ENCODE peak calls at places on chromosomes 7 and 10, in five cellular contexts. T, E, X, I and C are unnamed samples. For H3K4me1, the result is how much of the 10 kb centered on the place peaks cover.

GRCh38 chr10:120732643-120733313 is 118.4 kb upstream of the WDR11 start:
- DNase-seq in T (no peak), E (no peak), X (peak), I (no peak), C (no peak)

GRCh38 chr10:122558452-122558851 is 2.1 kb upstream of the DMBT1 start:
- DNase-seq in T (no peak), E (no peak), X (no peak), I (no peak), C (no peak)

GRCh38 chr7:39758234-39758970 is 135.0 kb downstream of the RALA start:
- DNase-seq in T (no peak), E (no peak), X (no peak), I (no peak), C (no peak)

GRCh38 chr10:29344073-29344820 is 55.4 kb downstream of the LYZL1 start:
- DNase-seq in T (no peak), E (peak), X (peak), I (no peak), C (no peak)

GRCh38 chr10:3924344-3924743 is 139.3 kb upstream of the KLF6 start:
- DNase-seq in T (no peak), E (peak), X (no peak), I (no peak), C (no peak)

GRCh38 chr7:32416846-32417245 is 73.3 kb downstream of the LSM5 start:
- DNase-seq in T (no peak), E (no peak), X (no peak), I (no peak), C (no peak)

GRCh38 chr10:57015187-57015586 is 654.1 kb upstream of the ZWINT start:
- DNase-seq in T (no peak), E (no peak), X (no peak), I (no peak), C (no peak)

GRCh38 chr10:66941491-66941890 is 15.7 kb downstream of the LRRTM3 start:
- DNase-seq in T (no peak), E (no peak), X (no peak), I (no peak), C (no peak)

GRCh38 chr7:108413782-108414492 is 42.3 kb downstream of the NRCAM start:
- DNase-seq in T (no peak), E (peak), X (peak), I (no peak), C (no peak)

GRCh38 chr10:86936661-86937501 is 20.5 kb downstream of the MMRN2 start:
- DNase-seq in T (no peak), E (peak), X (no peak), I (no peak), C (no peak)

GRCh38 chr10:35872666-35873065 is 230.6 kb upstream of the FZD8 start:
- DNase-seq in T (no peak), E (no peak), X (no peak), I (no peak), C (no peak)

GRCh38 chr7:97871659-97872024 is 566 bp downstream of the ASNS start:
- DNase-seq in T (no peak), E (no peak), X (peak), I (peak), C (no peak)

GRCh38 chr10:117318909-117319308 is 56.3 kb downstream of the PDZD8 start:
- DNase-seq in T (no peak), E (peak), X (no peak), I (no peak), C (no peak)

GRCh38 chr10:103507235-103508191 is 14.0 kb downstream of the NEURL1 start:
- DNase-seq in T (no peak), E (no peak), X (peak), I (no peak), C (no peak)

GRCh38 chr10:11177926-11178453 is 160.3 kb downstream of the CELF2 start:
- DNase-seq in T (no peak), E (no peak), X (no peak), I (no peak), C (peak)
- H3K4me1 ChIP-seq in T (under half), E (under half), X (under half), I (under half), C (under half)

GRCh38 chr7:4798706-4799235 is 23.3 kb downstream of the AP5Z1 start:
- DNase-seq in T (no peak), E (no peak), X (no peak), I (no peak), C (no peak)

GRCh38 chr7:4801839-4802231 is 26.4 kb downstream of the AP5Z1 start:
- DNase-seq in T (no peak), E (no peak), X (no peak), I (no peak), C (no peak)

GRCh38 chr7:4800487-4800886 is 25.1 kb downstream of the AP5Z1 start:
- DNase-seq in T (no peak), E (no peak), X (no peak), I (no peak), C (no peak)

GRCh38 chr7:4799508-4800268 is 24.3 kb downstream of the AP5Z1 start:
- DNase-seq in T (no peak), E (no peak), X (no peak), I (no peak), C (no peak)

DNA sequence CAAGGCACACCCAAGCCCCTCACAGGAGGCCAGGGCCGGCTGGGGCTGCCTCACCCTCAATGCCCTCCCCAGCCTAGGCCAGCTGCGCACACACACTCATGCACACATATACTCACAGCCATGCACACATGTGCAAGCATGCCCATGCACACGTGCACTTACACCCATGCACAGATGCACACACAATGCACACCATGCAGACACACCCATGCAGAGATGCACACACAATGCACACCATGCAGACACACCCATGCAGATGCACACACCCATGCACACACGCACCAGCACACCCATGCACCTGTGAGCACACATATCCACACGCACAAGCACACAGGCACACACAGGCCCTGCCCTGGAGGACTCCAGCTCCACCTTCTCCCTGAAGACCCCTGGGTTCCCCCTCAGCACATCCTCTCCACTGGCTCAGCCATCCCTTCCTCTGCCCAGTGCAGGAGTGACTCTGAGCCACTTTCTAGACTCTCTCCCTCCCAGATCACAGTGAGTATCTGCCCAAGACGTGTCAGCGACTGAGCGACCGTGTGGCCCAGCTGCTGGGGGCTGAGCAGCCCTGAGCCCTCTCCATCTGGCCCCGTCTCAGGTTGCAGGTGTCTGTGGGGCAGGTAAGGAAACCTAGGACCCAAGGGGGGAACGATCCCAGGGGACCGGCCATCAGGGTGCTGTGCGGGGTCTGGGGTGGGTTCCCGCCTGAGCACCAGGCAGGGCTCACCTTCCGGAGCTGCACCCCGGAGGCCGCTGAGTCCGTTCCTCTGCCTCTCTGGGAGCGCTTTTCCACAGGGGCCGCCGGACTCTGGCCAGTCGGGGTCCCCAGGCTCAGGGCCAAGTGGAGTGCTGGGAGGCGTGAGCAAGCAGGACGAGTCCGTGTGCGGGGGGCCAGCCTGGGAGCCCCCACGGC is 25.8 kb downstream of the AP5Z1 start:
- DNase-seq in T (no peak), E (no peak), X (no peak), I (no peak), C (no peak)
- H3K4me1 ChIP-seq in T (under half), E (under half), X (under half), I (under half), C (under half)

GRCh38 chr7:100471021-100471420 is 7.0 kb upstream of the SPACDR start:
- DNase-seq in T (no peak), E (no peak), X (no peak), I (no peak), C (no peak)

GRCh38 chr7:100476108-100476780 is 2.8 kb downstream of the TSC22D4 start:
- DNase-seq in T (no peak), E (no peak), X (no peak), I (no peak), C (no peak)

GRCh38 chr7:100475549-100475948 is 3.5 kb downstream of the TSC22D4 start:
- DNase-seq in T (peak), E (no peak), X (no peak), I (no peak), C (no peak)

GRCh38 chr7:100472121-100472851 is 6.7 kb downstream of the TSC22D4 start:
- DNase-seq in T (no peak), E (no peak), X (no peak), I (no peak), C (peak)

DNA sequence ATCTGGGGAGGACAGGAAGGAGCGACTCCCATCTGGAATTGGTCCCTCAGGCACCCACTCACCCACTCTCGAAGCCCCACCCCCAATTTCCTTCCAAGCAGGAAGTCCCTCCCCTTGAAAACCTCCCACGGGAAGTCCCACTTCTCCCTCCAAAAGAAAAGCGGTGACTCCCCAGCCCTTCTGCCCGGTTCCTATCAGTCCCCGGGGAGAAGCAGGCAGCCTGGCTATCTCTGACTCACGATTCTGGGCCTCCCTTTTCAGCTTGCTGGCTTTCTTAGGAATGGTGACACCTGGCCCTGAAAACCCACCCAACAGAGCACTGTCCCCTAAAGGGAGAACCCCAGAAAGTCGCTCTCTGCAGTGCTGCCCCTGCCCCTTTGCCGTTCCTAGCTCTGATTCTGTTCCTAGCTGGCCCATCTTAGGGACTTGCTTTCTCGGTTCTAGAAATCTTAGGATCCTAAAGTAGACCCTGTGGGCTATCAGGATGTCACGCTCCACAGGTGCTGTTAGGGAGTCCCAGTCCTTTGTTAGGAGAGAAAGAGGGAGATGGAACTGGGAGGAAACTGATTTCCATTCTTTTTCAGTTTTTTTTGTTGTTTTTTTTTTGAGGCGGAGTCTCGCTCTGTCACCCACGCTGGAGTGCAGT is 6.0 kb downstream of the TSC22D4 start:
- DNase-seq in T (peak), E (peak), X (no peak), I (peak), C (no peak)
- H3K4me1 ChIP-seq in T (under half), E (under half), X (under half), I (under half), C (under half)

GRCh38 chr7:131525820-131526219 is 30.6 kb downstream of the PODXL start:
- DNase-seq in T (no peak), E (peak), X (no peak), I (no peak), C (no peak)
- H3K4me1 ChIP-seq in T (under half), E (under half), X (under half), I (under half), C (under half)

GRCh38 chr10:125156739-125157472 is 3.5 kb downstream of the CTBP2 start:
- DNase-seq in T (no peak), E (no peak), X (no peak), I (no peak), C (no peak)
- H3K4me1 ChIP-seq in T (half or more), E (under half), X (under half), I (under half), C (half or more)

GRCh38 chr10:46024948-46025347 is 5.5 kb downstream of the NCOA4 start:
- DNase-seq in T (no peak), E (peak), X (no peak), I (no peak), C (no peak)

GRCh38 chr10:46020871-46021553 is 9.4 kb downstream of the NCOA4 start:
- DNase-seq in T (no peak), E (peak), X (no peak), I (no peak), C (no peak)

GRCh38 chr10:46020344-46020656 is 10.1 kb downstream of the NCOA4 start:
- DNase-seq in T (no peak), E (no peak), X (no peak), I (no peak), C (no peak)

GRCh38 chr10:46026106-46026505 is 4.3 kb downstream of the NCOA4 start:
- DNase-seq in T (no peak), E (no peak), X (no peak), I (no peak), C (no peak)

DNA sequence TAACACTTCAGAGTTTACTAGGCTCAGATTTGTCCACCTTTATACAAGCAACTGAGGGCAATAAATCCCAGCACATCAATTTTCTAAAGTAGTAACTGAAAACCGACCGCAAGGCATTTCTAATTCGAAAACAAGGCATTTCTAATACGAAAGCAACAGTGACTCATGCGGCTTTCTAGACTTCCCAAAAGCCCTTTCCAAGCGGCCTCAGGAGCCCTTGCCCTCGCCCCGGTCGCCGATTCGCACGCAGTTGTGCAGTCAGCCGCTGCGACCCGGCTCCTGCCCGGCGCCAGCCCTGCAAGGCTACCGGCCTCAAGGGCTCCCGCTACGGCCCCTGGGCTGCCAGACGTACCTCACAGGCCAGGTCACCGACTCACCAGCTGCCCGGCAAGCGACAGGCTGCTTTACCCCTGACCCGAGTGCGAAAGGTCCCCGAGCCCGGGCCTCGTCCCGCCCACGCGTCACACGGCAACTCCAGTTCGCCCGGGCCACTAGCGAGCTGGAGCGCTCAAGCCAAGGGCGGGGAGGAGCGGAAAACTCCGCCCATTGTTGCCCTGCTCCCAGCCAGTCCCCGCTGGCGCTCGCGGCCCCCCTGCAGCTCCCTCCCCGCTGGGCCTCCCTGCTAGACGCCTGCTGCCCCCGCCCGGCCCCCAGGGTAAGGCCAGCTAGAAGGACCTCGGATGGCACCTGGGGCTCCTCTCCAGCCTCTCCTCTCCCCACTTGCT is 7.3 kb downstream of the NCOA4 start:
- DNase-seq in T (peak), E (peak), X (peak), I (peak), C (peak)
- H3K4me1 ChIP-seq in T (half or more), E (under half), X (under half), I (under half), C (half or more)